ENCODE peak calls at places on chromosomes 13 and 19, in seven cellular contexts. One of them, this sample, is unnamed.

GRCh38 chr19:12647490-12648071 is 19.0 kb downstream of the MAN2B1 start:
- DNase-seq in activated gamma-delta T cell treated with Interleukin-2 at 50 U/mL for 16 hours: no peak
- DNase-seq in endothelial cell: no peak
- DNase-seq in germinal center: no peak
- DNase-seq in stimulated activated CD4-positive, alpha-beta T cell treated with anti-CD3 and anti-CD28 coated beads, TNF-alpha, amount 100 ng/mL, for 48 hours: no peak
- DNase-seq in GM19239: no peak
- DNase-seq in NCI-H524: no peak
- DNase-seq in this sample: peak; percentile 45

GRCh38 chr13:65679240-65679639 is 1550.9 kb downstream of the PCDH9 start:
- DNase-seq in endothelial cell: no peak
- DNase-seq in activated gamma-delta T cell treated with Interleukin-2 at 50 U/mL for 16 hours: no peak
- DNase-seq in NCI-H524: peak; percentile 62
- DNase-seq in stimulated activated CD4-positive, alpha-beta T cell treated with anti-CD3 and anti-CD28 coated beads, TNF-alpha, amount 100 ng/mL, for 48 hours: no peak
- DNase-seq in GM19239: no peak
- DNase-seq in germinal center: no peak
- DNase-seq in this sample: no peak

GRCh38 chr13:110308377-110309158 is 1.5 kb downstream of the COL4A2 start:
- DNase-seq in GM19239: no peak
- DNase-seq in activated gamma-delta T cell treated with Interleukin-2 at 50 U/mL for 16 hours: no peak
- DNase-seq in endothelial cell: peak; percentile 61
- DNase-seq in NCI-H524: peak; percentile 16
- DNase-seq in stimulated activated CD4-positive, alpha-beta T cell treated with anti-CD3 and anti-CD28 coated beads, TNF-alpha, amount 100 ng/mL, for 48 hours: no peak
- DNase-seq in germinal center: no peak
- DNase-seq in this sample: no peak

GRCh38 chr13:24267283-24267682 is 42.1 kb upstream of the C1QTNF9 start:
- DNase-seq in activated gamma-delta T cell treated with Interleukin-2 at 50 U/mL for 16 hours: no peak
- DNase-seq in endothelial cell: no peak
- DNase-seq in GM19239: no peak
- DNase-seq in stimulated activated CD4-positive, alpha-beta T cell treated with anti-CD3 and anti-CD28 coated beads, TNF-alpha, amount 100 ng/mL, for 48 hours: no peak
- DNase-seq in NCI-H524: no peak
- DNase-seq in germinal center: no peak
- DNase-seq in this sample: no peak

GRCh38 chr13:61410266-61410665 is 5.4 kb downstream of the PCDH20 start:
- DNase-seq in stimulated activated CD4-positive, alpha-beta T cell treated with anti-CD3 and anti-CD28 coated beads, TNF-alpha, amount 100 ng/mL, for 48 hours: no peak
- DNase-seq in endothelial cell: no peak
- DNase-seq in germinal center: no peak
- DNase-seq in activated gamma-delta T cell treated with Interleukin-2 at 50 U/mL for 16 hours: no peak
- DNase-seq in NCI-H524: no peak
- DNase-seq in GM19239: no peak
- DNase-seq in this sample: no peak

GRCh38 chr19:44939668-44940067 is 2.4 kb upstream of the APOC4 start:
- DNase-seq in endothelial cell: no peak
- DNase-seq in GM19239: no peak
- DNase-seq in activated gamma-delta T cell treated with Interleukin-2 at 50 U/mL for 16 hours: no peak
- DNase-seq in germinal center: no peak
- DNase-seq in stimulated activated CD4-positive, alpha-beta T cell treated with anti-CD3 and anti-CD28 coated beads, TNF-alpha, amount 100 ng/mL, for 48 hours: no peak
- DNase-seq in NCI-H524: no peak
- DNase-seq in this sample: no peak

GRCh38 chr19:413756-414420 is 4.9 kb upstream of the C2CD4C start:
- DNase-seq in GM19239: no peak
- DNase-seq in stimulated activated CD4-positive, alpha-beta T cell treated with anti-CD3 and anti-CD28 coated beads, TNF-alpha, amount 100 ng/mL, for 48 hours: no peak
- DNase-seq in endothelial cell: no peak
- DNase-seq in activated gamma-delta T cell treated with Interleukin-2 at 50 U/mL for 16 hours: no peak
- DNase-seq in germinal center: no peak
- DNase-seq in NCI-H524: no peak
- DNase-seq in this sample: no peak

GRCh38 chr13:87680298-87680697 is 9.1 kb downstream of the SLITRK5 start:
- DNase-seq in activated gamma-delta T cell treated with Interleukin-2 at 50 U/mL for 16 hours: no peak
- DNase-seq in stimulated activated CD4-positive, alpha-beta T cell treated with anti-CD3 and anti-CD28 coated beads, TNF-alpha, amount 100 ng/mL, for 48 hours: no peak
- DNase-seq in NCI-H524: peak; percentile 82
- DNase-seq in GM19239: no peak
- DNase-seq in endothelial cell: peak; percentile 15
- DNase-seq in germinal center: no peak
- DNase-seq in this sample: peak; percentile 56

GRCh38 chr13:90238433-90238832 is 1109.1 kb upstream of the MIR17HG start:
- DNase-seq in germinal center: no peak
- DNase-seq in NCI-H524: no peak
- DNase-seq in endothelial cell: no peak
- DNase-seq in GM19239: no peak
- DNase-seq in activated gamma-delta T cell treated with Interleukin-2 at 50 U/mL for 16 hours: no peak
- DNase-seq in stimulated activated CD4-positive, alpha-beta T cell treated with anti-CD3 and anti-CD28 coated beads, TNF-alpha, amount 100 ng/mL, for 48 hours: no peak
- DNase-seq in this sample: no peak

GRCh38 chr19:32406161-32407003 is 812 bp downstream of the DPY19L3 start:
- DNase-seq in stimulated activated CD4-positive, alpha-beta T cell treated with anti-CD3 and anti-CD28 coated beads, TNF-alpha, amount 100 ng/mL, for 48 hours: no peak
- DNase-seq in endothelial cell: no peak
- DNase-seq in germinal center: no peak
- DNase-seq in GM19239: no peak
- DNase-seq in NCI-H524: peak; percentile 9
- DNase-seq in activated gamma-delta T cell treated with Interleukin-2 at 50 U/mL for 16 hours: no peak
- DNase-seq in this sample: no peak

GRCh38 chr13:35789335-35790166 is 313.1 kb upstream of the MAB21L1 start:
- DNase-seq in stimulated activated CD4-positive, alpha-beta T cell treated with anti-CD3 and anti-CD28 coated beads, TNF-alpha, amount 100 ng/mL, for 48 hours: no peak
- DNase-seq in NCI-H524: peak; percentile 69
- DNase-seq in endothelial cell: no peak
- DNase-seq in activated gamma-delta T cell treated with Interleukin-2 at 50 U/mL for 16 hours: no peak
- DNase-seq in germinal center: peak; percentile 6
- DNase-seq in GM19239: no peak
- DNase-seq in this sample: peak; percentile 53

GRCh38 chr19:38152461-38153379 is 71.3 kb downstream of the DPF1 start:
- DNase-seq in stimulated activated CD4-positive, alpha-beta T cell treated with anti-CD3 and anti-CD28 coated beads, TNF-alpha, amount 100 ng/mL, for 48 hours: no peak
- DNase-seq in endothelial cell: no peak
- DNase-seq in GM19239: no peak
- DNase-seq in germinal center: no peak
- DNase-seq in NCI-H524: peak; percentile 94
- DNase-seq in activated gamma-delta T cell treated with Interleukin-2 at 50 U/mL for 16 hours: no peak
- DNase-seq in this sample: no peak

GRCh38 chr13:50119593-50119992 is 104.3 kb downstream of the KCNRG start:
- DNase-seq in NCI-H524: no peak
- DNase-seq in endothelial cell: no peak
- DNase-seq in activated gamma-delta T cell treated with Interleukin-2 at 50 U/mL for 16 hours: no peak
- DNase-seq in stimulated activated CD4-positive, alpha-beta T cell treated with anti-CD3 and anti-CD28 coated beads, TNF-alpha, amount 100 ng/mL, for 48 hours: no peak
- DNase-seq in germinal center: no peak
- DNase-seq in GM19239: no peak
- DNase-seq in this sample: no peak

GRCh38 chr19:21848706-21849105 is 12.7 kb upstream of the ZNF43 start:
- DNase-seq in GM19239: no peak
- DNase-seq in stimulated activated CD4-positive, alpha-beta T cell treated with anti-CD3 and anti-CD28 coated beads, TNF-alpha, amount 100 ng/mL, for 48 hours: no peak
- DNase-seq in NCI-H524: no peak
- DNase-seq in endothelial cell: no peak
- DNase-seq in activated gamma-delta T cell treated with Interleukin-2 at 50 U/mL for 16 hours: no peak
- DNase-seq in germinal center: no peak
- DNase-seq in this sample: no peak

GRCh38 chr19:56839665-56840451 is 668 bp downstream of the PEG3 start:
- DNase-seq in germinal center: peak; percentile 21
- DNase-seq in activated gamma-delta T cell treated with Interleukin-2 at 50 U/mL for 16 hours: no peak
- DNase-seq in GM19239: no peak
- DNase-seq in stimulated activated CD4-positive, alpha-beta T cell treated with anti-CD3 and anti-CD28 coated beads, TNF-alpha, amount 100 ng/mL, for 48 hours: no peak
- DNase-seq in endothelial cell: no peak
- DNase-seq in NCI-H524: no peak
- DNase-seq in this sample: no peak

GRCh38 chr19:45364696-45365095 is 5.7 kb downstream of the ERCC2 start:
- DNase-seq in endothelial cell: no peak
- DNase-seq in activated gamma-delta T cell treated with Interleukin-2 at 50 U/mL for 16 hours: no peak
- DNase-seq in germinal center: no peak
- DNase-seq in stimulated activated CD4-positive, alpha-beta T cell treated with anti-CD3 and anti-CD28 coated beads, TNF-alpha, amount 100 ng/mL, for 48 hours: no peak
- DNase-seq in GM19239: no peak
- DNase-seq in NCI-H524: no peak
- DNase-seq in this sample: no peak

GRCh38 chr19:13095934-13096890 is 6.4 kb downstream of the LYL1 start:
- DNase-seq in germinal center: no peak
- DNase-seq in activated gamma-delta T cell treated with Interleukin-2 at 50 U/mL for 16 hours: no peak
- DNase-seq in GM19239: no peak
- DNase-seq in NCI-H524: peak; percentile 22
- DNase-seq in endothelial cell: peak; percentile 75
- DNase-seq in stimulated activated CD4-positive, alpha-beta T cell treated with anti-CD3 and anti-CD28 coated beads, TNF-alpha, amount 100 ng/mL, for 48 hours: no peak
- DNase-seq in this sample: peak; percentile 50

GRCh38 chr19:2602391-2603181 is 99.9 kb downstream of the GNG7 start:
- DNase-seq in GM19239: no peak
- DNase-seq in endothelial cell: no peak
- DNase-seq in NCI-H524: peak; percentile 24
- DNase-seq in stimulated activated CD4-positive, alpha-beta T cell treated with anti-CD3 and anti-CD28 coated beads, TNF-alpha, amount 100 ng/mL, for 48 hours: no peak
- DNase-seq in activated gamma-delta T cell treated with Interleukin-2 at 50 U/mL for 16 hours: no peak
- DNase-seq in germinal center: no peak
- DNase-seq in this sample: no peak

GRCh38 chr13:101626925-101627555 is 174.6 kb downstream of the ITGBL1 start:
- DNase-seq in stimulated activated CD4-positive, alpha-beta T cell treated with anti-CD3 and anti-CD28 coated beads, TNF-alpha, amount 100 ng/mL, for 48 hours: peak; percentile 8
- DNase-seq in endothelial cell: no peak
- DNase-seq in GM19239: peak; percentile 9
- DNase-seq in NCI-H524: no peak
- DNase-seq in germinal center: no peak
- DNase-seq in activated gamma-delta T cell treated with Interleukin-2 at 50 U/mL for 16 hours: no peak
- DNase-seq in this sample: peak; percentile 67

GRCh38 chr13:94706101-94706853 is 6.1 kb downstream of the SOX21 start:
- DNase-seq in activated gamma-delta T cell treated with Interleukin-2 at 50 U/mL for 16 hours: no peak
- DNase-seq in endothelial cell: no peak
- DNase-seq in NCI-H524: no peak
- DNase-seq in stimulated activated CD4-positive, alpha-beta T cell treated with anti-CD3 and anti-CD28 coated beads, TNF-alpha, amount 100 ng/mL, for 48 hours: no peak
- DNase-seq in germinal center: no peak
- DNase-seq in GM19239: no peak
- DNase-seq in this sample: no peak

GRCh38 chr13:113041293-113041690 is 64.3 kb upstream of the F7 start:
- DNase-seq in germinal center: no peak
- DNase-seq in endothelial cell: no peak
- DNase-seq in GM19239: no peak
- DNase-seq in activated gamma-delta T cell treated with Interleukin-2 at 50 U/mL for 16 hours: no peak
- DNase-seq in stimulated activated CD4-positive, alpha-beta T cell treated with anti-CD3 and anti-CD28 coated beads, TNF-alpha, amount 100 ng/mL, for 48 hours: no peak
- DNase-seq in NCI-H524: no peak
- DNase-seq in this sample: no peak

GRCh38 chr19:4914736-4915501 is 5.6 kb downstream of the UHRF1 start:
- DNase-seq in endothelial cell: no peak
- DNase-seq in NCI-H524: no peak
- DNase-seq in stimulated activated CD4-positive, alpha-beta T cell treated with anti-CD3 and anti-CD28 coated beads, TNF-alpha, amount 100 ng/mL, for 48 hours: peak; percentile 50
- DNase-seq in germinal center: no peak
- DNase-seq in activated gamma-delta T cell treated with Interleukin-2 at 50 U/mL for 16 hours: peak; percentile 78
- DNase-seq in GM19239: no peak
- DNase-seq in this sample: no peak

GRCh38 chr19:6963937-6964336 is 57.3 kb downstream of the MBD3L2B start:
- DNase-seq in endothelial cell: no peak
- DNase-seq in germinal center: peak; percentile 24
- DNase-seq in NCI-H524: no peak
- DNase-seq in activated gamma-delta T cell treated with Interleukin-2 at 50 U/mL for 16 hours: peak; percentile 47
- DNase-seq in stimulated activated CD4-positive, alpha-beta T cell treated with anti-CD3 and anti-CD28 coated beads, TNF-alpha, amount 100 ng/mL, for 48 hours: peak; percentile 21
- DNase-seq in GM19239: no peak
- DNase-seq in this sample: peak; percentile 52

GRCh38 chr13:78022164-78022877 is 103.7 kb upstream of the EDNRB start:
- DNase-seq in NCI-H524: no peak
- DNase-seq in activated gamma-delta T cell treated with Interleukin-2 at 50 U/mL for 16 hours: peak; percentile 4
- DNase-seq in stimulated activated CD4-positive, alpha-beta T cell treated with anti-CD3 and anti-CD28 coated beads, TNF-alpha, amount 100 ng/mL, for 48 hours: peak; percentile 31
- DNase-seq in endothelial cell: peak; percentile 8
- DNase-seq in germinal center: peak; percentile 30
- DNase-seq in GM19239: peak; percentile 27
- DNase-seq in this sample: peak; percentile 84

GRCh38 chr13:35860661-35861060 is 270.5 kb downstream of the DCLK1 start:
- DNase-seq in NCI-H524: no peak
- DNase-seq in endothelial cell: no peak
- DNase-seq in germinal center: no peak
- DNase-seq in GM19239: no peak
- DNase-seq in activated gamma-delta T cell treated with Interleukin-2 at 50 U/mL for 16 hours: no peak
- DNase-seq in stimulated activated CD4-positive, alpha-beta T cell treated with anti-CD3 and anti-CD28 coated beads, TNF-alpha, amount 100 ng/mL, for 48 hours: no peak
- DNase-seq in this sample: no peak

GRCh38 chr13:51928231-51928630 is 66.5 kb downstream of the CCDC70 start:
- DNase-seq in stimulated activated CD4-positive, alpha-beta T cell treated with anti-CD3 and anti-CD28 coated beads, TNF-alpha, amount 100 ng/mL, for 48 hours: no peak
- DNase-seq in endothelial cell: no peak
- DNase-seq in GM19239: no peak
- DNase-seq in NCI-H524: no peak
- DNase-seq in germinal center: no peak
- DNase-seq in activated gamma-delta T cell treated with Interleukin-2 at 50 U/mL for 16 hours: no peak
- DNase-seq in this sample: no peak

GRCh38 chr13:113273856-113274590 is 23.0 kb upstream of the LAMP1 start:
- DNase-seq in GM19239: no peak
- DNase-seq in activated gamma-delta T cell treated with Interleukin-2 at 50 U/mL for 16 hours: no peak
- DNase-seq in endothelial cell: no peak
- DNase-seq in stimulated activated CD4-positive, alpha-beta T cell treated with anti-CD3 and anti-CD28 coated beads, TNF-alpha, amount 100 ng/mL, for 48 hours: no peak
- DNase-seq in germinal center: no peak
- DNase-seq in NCI-H524: peak; percentile 16
- DNase-seq in this sample: no peak

GRCh38 chr19:58227964-58228583 is 640 bp upstream of the ZNF544 start:
- DNase-seq in germinal center: no peak
- DNase-seq in activated gamma-delta T cell treated with Interleukin-2 at 50 U/mL for 16 hours: no peak
- DNase-seq in GM19239: no peak
- DNase-seq in endothelial cell: no peak
- DNase-seq in NCI-H524: peak; percentile 53
- DNase-seq in stimulated activated CD4-positive, alpha-beta T cell treated with anti-CD3 and anti-CD28 coated beads, TNF-alpha, amount 100 ng/mL, for 48 hours: no peak
- DNase-seq in this sample: peak; percentile 21

GRCh38 chr13:30581582-30581981 is 36.1 kb upstream of the USPL1 start:
- DNase-seq in germinal center: peak; percentile 24
- DNase-seq in activated gamma-delta T cell treated with Interleukin-2 at 50 U/mL for 16 hours: no peak
- DNase-seq in GM19239: no peak
- DNase-seq in NCI-H524: peak; percentile 50
- DNase-seq in endothelial cell: peak; percentile 16
- DNase-seq in stimulated activated CD4-positive, alpha-beta T cell treated with anti-CD3 and anti-CD28 coated beads, TNF-alpha, amount 100 ng/mL, for 48 hours: no peak
- DNase-seq in this sample: peak; percentile 52

GRCh38 chr13:40595693-40596092 is 70.7 kb downstream of the FOXO1 start:
- DNase-seq in stimulated activated CD4-positive, alpha-beta T cell treated with anti-CD3 and anti-CD28 coated beads, TNF-alpha, amount 100 ng/mL, for 48 hours: no peak
- DNase-seq in GM19239: no peak
- DNase-seq in NCI-H524: no peak
- DNase-seq in activated gamma-delta T cell treated with Interleukin-2 at 50 U/mL for 16 hours: no peak
- DNase-seq in endothelial cell: no peak
- DNase-seq in germinal center: no peak
- DNase-seq in this sample: no peak

GRCh38 chr19:12774588-12775555 is at the start of gene HOOK2:
- DNase-seq in endothelial cell: no peak
- DNase-seq in NCI-H524: no peak
- DNase-seq in GM19239: no peak
- DNase-seq in activated gamma-delta T cell treated with Interleukin-2 at 50 U/mL for 16 hours: peak; percentile 16
- DNase-seq in germinal center: no peak
- DNase-seq in stimulated activated CD4-positive, alpha-beta T cell treated with anti-CD3 and anti-CD28 coated beads, TNF-alpha, amount 100 ng/mL, for 48 hours: no peak
- DNase-seq in this sample: no peak

GRCh38 chr13:106597190-106597589 is 29.3 kb upstream of the ARGLU1 start:
- DNase-seq in endothelial cell: no peak
- DNase-seq in germinal center: no peak
- DNase-seq in stimulated activated CD4-positive, alpha-beta T cell treated with anti-CD3 and anti-CD28 coated beads, TNF-alpha, amount 100 ng/mL, for 48 hours: no peak
- DNase-seq in activated gamma-delta T cell treated with Interleukin-2 at 50 U/mL for 16 hours: no peak
- DNase-seq in NCI-H524: no peak
- DNase-seq in GM19239: no peak
- DNase-seq in this sample: no peak

GRCh38 chr13:93476175-93476574 is 249.6 kb downstream of the GPC6 start:
- DNase-seq in endothelial cell: no peak
- DNase-seq in GM19239: no peak
- DNase-seq in activated gamma-delta T cell treated with Interleukin-2 at 50 U/mL for 16 hours: no peak
- DNase-seq in stimulated activated CD4-positive, alpha-beta T cell treated with anti-CD3 and anti-CD28 coated beads, TNF-alpha, amount 100 ng/mL, for 48 hours: no peak
- DNase-seq in germinal center: no peak
- DNase-seq in NCI-H524: no peak
- DNase-seq in this sample: no peak

GRCh38 chr19:31598730-31599238 is 249.5 kb upstream of the TSHZ3 start:
- DNase-seq in germinal center: no peak
- DNase-seq in activated gamma-delta T cell treated with Interleukin-2 at 50 U/mL for 16 hours: no peak
- DNase-seq in endothelial cell: no peak
- DNase-seq in NCI-H524: no peak
- DNase-seq in GM19239: no peak
- DNase-seq in stimulated activated CD4-positive, alpha-beta T cell treated with anti-CD3 and anti-CD28 coated beads, TNF-alpha, amount 100 ng/mL, for 48 hours: no peak
- DNase-seq in this sample: no peak

GRCh38 chr19:46349311-46349993 is 2.6 kb downstream of the PPP5C start:
- DNase-seq in endothelial cell: no peak
- DNase-seq in germinal center: peak; percentile 28
- DNase-seq in stimulated activated CD4-positive, alpha-beta T cell treated with anti-CD3 and anti-CD28 coated beads, TNF-alpha, amount 100 ng/mL, for 48 hours: no peak
- DNase-seq in GM19239: no peak
- DNase-seq in NCI-H524: no peak
- DNase-seq in activated gamma-delta T cell treated with Interleukin-2 at 50 U/mL for 16 hours: no peak
- DNase-seq in this sample: peak; percentile 51

GRCh38 chr13:110647365-110647737 is 32.0 kb downstream of the NAXD start:
- DNase-seq in GM19239: no peak
- DNase-seq in germinal center: no peak
- DNase-seq in activated gamma-delta T cell treated with Interleukin-2 at 50 U/mL for 16 hours: no peak
- DNase-seq in NCI-H524: no peak
- DNase-seq in stimulated activated CD4-positive, alpha-beta T cell treated with anti-CD3 and anti-CD28 coated beads, TNF-alpha, amount 100 ng/mL, for 48 hours: no peak
- DNase-seq in endothelial cell: no peak
- DNase-seq in this sample: no peak

This sample was measured in NAMALWA.